ENCODE peak calls at places on chromosomes 7 and 10, in eight cellular contexts. One of them, this sample, is unnamed.

GRCh38 chr7:148334959-148335577 is 255.5 kb upstream of the C7orf33 start:
- DNase-seq in left lung: no peak
- DNase-seq in mammary epithelial cell: peak
- DNase-seq in NB4: no peak
- DNase-seq in GM12865: no peak
- DNase-seq in sigmoid colon: no peak
- DNase-seq in H1: no peak
- DNase-seq in Panc1: no peak
- DNase-seq in this sample: peak

GRCh38 chr10:124449170-124450009 is 445 bp downstream of the NKX1-2 start:
- DNase-seq in left lung: no peak
- DNase-seq in mammary epithelial cell: peak
- DNase-seq in NB4: no peak
- DNase-seq in GM12865: no peak
- DNase-seq in sigmoid colon: no peak
- DNase-seq in H1: no peak
- DNase-seq in Panc1: no peak
- DNase-seq in this sample: no peak

GRCh38 chr7:139680676-139681462 is 96.9 kb downstream of the HIPK2 start:
- DNase-seq in left lung: peak
- DNase-seq in mammary epithelial cell: peak
- DNase-seq in NB4: peak
- DNase-seq in GM12865: peak
- DNase-seq in sigmoid colon: no peak
- DNase-seq in H1: no peak
- DNase-seq in Panc1: peak
- DNase-seq in this sample: peak

GRCh38 chr7:99563650-99564049 is 5.2 kb downstream of the ZNF655 start:
- DNase-seq in left lung: no peak
- DNase-seq in mammary epithelial cell: no peak
- DNase-seq in NB4: no peak
- DNase-seq in GM12865: no peak
- DNase-seq in sigmoid colon: no peak
- DNase-seq in H1: no peak
- DNase-seq in Panc1: no peak
- DNase-seq in this sample: no peak

GRCh38 chr10:29409241-29410051 is 120.6 kb downstream of the LYZL1 start:
- DNase-seq in left lung: peak
- DNase-seq in mammary epithelial cell: peak
- DNase-seq in NB4: peak
- DNase-seq in GM12865: peak
- DNase-seq in sigmoid colon: peak
- DNase-seq in H1: no peak
- DNase-seq in Panc1: peak
- DNase-seq in this sample: no peak

GRCh38 chr7:66198461-66198860 is 6.7 kb upstream of the TPST1 start:
- DNase-seq in left lung: no peak
- DNase-seq in mammary epithelial cell: no peak
- DNase-seq in NB4: no peak
- DNase-seq in GM12865: no peak
- DNase-seq in sigmoid colon: peak
- DNase-seq in H1: no peak
- DNase-seq in Panc1: no peak
- DNase-seq in this sample: no peak

GRCh38 chr7:53984776-53985175 is 557.4 kb upstream of the VSTM2A start:
- DNase-seq in left lung: no peak
- DNase-seq in mammary epithelial cell: peak
- DNase-seq in NB4: no peak
- DNase-seq in GM12865: no peak
- DNase-seq in sigmoid colon: no peak
- DNase-seq in H1: no peak
- DNase-seq in Panc1: no peak
- DNase-seq in this sample: peak

GRCh38 chr7:55155351-55156117 is 136.7 kb downstream of the EGFR start:
- DNase-seq in left lung: no peak
- DNase-seq in mammary epithelial cell: no peak
- DNase-seq in NB4: no peak
- DNase-seq in GM12865: no peak
- DNase-seq in sigmoid colon: no peak
- DNase-seq in H1: no peak
- DNase-seq in Panc1: no peak
- DNase-seq in this sample: no peak

GRCh38 chr7:98394377-98394836 is 6.5 kb downstream of the BAIAP2L1 start:
- DNase-seq in left lung: no peak
- DNase-seq in mammary epithelial cell: peak
- DNase-seq in NB4: no peak
- DNase-seq in GM12865: no peak
- DNase-seq in sigmoid colon: peak
- DNase-seq in H1: no peak
- DNase-seq in Panc1: no peak
- DNase-seq in this sample: no peak

GRCh38 chr7:124033093-124033806 is 383 bp upstream of the TMEM229A start:
- DNase-seq in left lung: peak
- DNase-seq in mammary epithelial cell: no peak
- DNase-seq in NB4: no peak
- DNase-seq in GM12865: no peak
- DNase-seq in sigmoid colon: peak
- DNase-seq in H1: no peak
- DNase-seq in Panc1: no peak
- DNase-seq in this sample: no peak

GRCh38 chr7:90425376-90425775 is 22.1 kb downstream of the CLDN12 start:
- DNase-seq in left lung: no peak
- DNase-seq in mammary epithelial cell: peak
- DNase-seq in NB4: peak
- DNase-seq in GM12865: peak
- DNase-seq in sigmoid colon: no peak
- DNase-seq in H1: no peak
- DNase-seq in Panc1: no peak
- DNase-seq in this sample: no peak

GRCh38 chr10:72812798-72813430 is 80.6 kb upstream of the OIT3 start:
- DNase-seq in left lung: no peak
- DNase-seq in mammary epithelial cell: peak
- DNase-seq in NB4: peak
- DNase-seq in GM12865: no peak
- DNase-seq in sigmoid colon: no peak
- DNase-seq in H1: no peak
- DNase-seq in Panc1: peak
- DNase-seq in this sample: no peak

GRCh38 chr10:86025509-86025908 is 341.1 kb downstream of the GRID1 start:
- DNase-seq in left lung: no peak
- DNase-seq in mammary epithelial cell: no peak
- DNase-seq in NB4: no peak
- DNase-seq in GM12865: no peak
- DNase-seq in sigmoid colon: no peak
- DNase-seq in H1: no peak
- DNase-seq in Panc1: no peak
- DNase-seq in this sample: no peak

GRCh38 chr7:51878869-51879268 is 562.3 kb upstream of the COBL start:
- DNase-seq in left lung: no peak
- DNase-seq in mammary epithelial cell: no peak
- DNase-seq in NB4: no peak
- DNase-seq in GM12865: no peak
- DNase-seq in sigmoid colon: no peak
- DNase-seq in H1: no peak
- DNase-seq in Panc1: no peak
- DNase-seq in this sample: no peak

GRCh38 chr10:57418476-57418875 is 849.2 kb downstream of the IPMK start:
- DNase-seq in left lung: no peak
- DNase-seq in mammary epithelial cell: no peak
- DNase-seq in NB4: no peak
- DNase-seq in GM12865: no peak
- DNase-seq in sigmoid colon: no peak
- DNase-seq in H1: no peak
- DNase-seq in Panc1: no peak
- DNase-seq in this sample: no peak

GRCh38 chr7:6436385-6436685 is 11.4 kb downstream of the DAGLB start:
- DNase-seq in left lung: no peak
- DNase-seq in mammary epithelial cell: no peak
- DNase-seq in NB4: peak
- DNase-seq in GM12865: no peak
- DNase-seq in sigmoid colon: no peak
- DNase-seq in H1: no peak
- DNase-seq in Panc1: no peak
- DNase-seq in this sample: no peak

GRCh38 chr10:8150401-8150905 is 96.0 kb downstream of the GATA3 start:
- DNase-seq in left lung: no peak
- DNase-seq in mammary epithelial cell: no peak
- DNase-seq in NB4: no peak
- DNase-seq in GM12865: no peak
- DNase-seq in sigmoid colon: no peak
- DNase-seq in H1: no peak
- DNase-seq in Panc1: no peak
- DNase-seq in this sample: no peak

GRCh38 chr10:23351914-23352313 is 7.3 kb upstream of the C10orf67 start:
- DNase-seq in left lung: no peak
- DNase-seq in mammary epithelial cell: peak
- DNase-seq in NB4: no peak
- DNase-seq in GM12865: no peak
- DNase-seq in sigmoid colon: no peak
- DNase-seq in H1: no peak
- DNase-seq in Panc1: no peak
- DNase-seq in this sample: no peak

DNA sequence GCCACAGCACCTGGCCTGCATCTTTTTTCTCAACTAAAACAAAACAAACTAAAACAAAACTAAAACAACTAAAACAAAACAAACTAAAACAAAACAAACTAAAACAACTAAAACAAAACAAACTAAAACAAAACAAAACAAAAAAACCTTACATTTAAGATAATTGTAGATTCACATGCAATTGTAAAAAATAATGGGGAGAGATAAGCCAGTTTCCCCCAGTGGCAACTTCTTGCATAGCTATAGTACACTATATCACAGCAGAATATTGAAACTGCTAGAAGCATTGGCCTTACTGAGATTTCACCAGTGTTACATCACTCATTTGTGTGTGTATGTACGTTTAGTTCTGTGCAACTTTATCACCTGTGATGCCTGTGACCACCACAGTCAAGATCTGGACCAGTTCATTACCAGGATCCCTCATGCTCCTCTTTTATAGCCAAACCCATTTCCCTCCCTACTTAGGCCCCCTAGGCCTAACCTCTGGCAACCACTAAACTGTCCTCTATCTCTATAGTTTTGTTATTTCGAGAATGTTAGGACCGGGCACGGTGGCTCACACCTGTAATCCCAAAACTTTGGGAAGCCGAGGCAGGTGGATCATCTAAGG is 9.3 kb downstream of the FXYD4 start:
- DNase-seq in left lung: no peak
- DNase-seq in mammary epithelial cell: no peak
- DNase-seq in NB4: no peak
- DNase-seq in GM12865: no peak
- DNase-seq in sigmoid colon: peak
- DNase-seq in H1: no peak
- DNase-seq in Panc1: no peak
- DNase-seq in this sample: no peak
- TF ChIP-seq CTCF in left lung: no peak
- TF ChIP-seq CTCF in mammary epithelial cell: peak
- TF ChIP-seq CTCF in NB4: peak
- TF ChIP-seq CTCF in GM12865: no peak
- TF ChIP-seq CTCF in sigmoid colon: no peak
- TF ChIP-seq CTCF in H1: no peak
- TF ChIP-seq CTCF in Panc1: no peak
- TF ChIP-seq CTCF in this sample: peak

DNA sequence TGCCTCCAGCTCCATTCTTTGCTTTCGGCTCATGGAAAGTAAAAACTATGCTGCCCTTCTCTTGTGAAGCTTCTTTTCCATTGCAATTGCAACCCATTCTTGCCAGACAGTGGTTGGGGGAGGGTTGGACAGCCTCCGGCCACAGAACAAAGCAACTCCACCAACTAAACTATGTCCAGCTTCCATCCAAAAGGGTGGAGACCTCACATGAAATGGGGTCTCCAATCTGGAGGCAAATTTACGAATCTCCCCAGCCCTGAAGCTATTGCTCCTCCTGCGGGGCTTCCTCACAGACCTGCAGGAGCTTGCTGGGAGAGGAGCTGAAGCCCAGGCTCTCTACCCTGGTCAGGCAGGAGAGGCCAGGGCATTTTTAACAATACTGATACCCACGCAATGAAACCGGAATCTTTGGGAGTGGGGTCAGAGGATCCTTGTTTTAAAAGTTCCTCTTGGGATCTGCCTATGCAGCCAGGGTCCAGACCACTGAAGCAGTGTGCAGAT is 576 bp downstream of the GPNMB start:
- DNase-seq in left lung: no peak
- DNase-seq in mammary epithelial cell: no peak
- DNase-seq in NB4: no peak
- DNase-seq in GM12865: no peak
- DNase-seq in sigmoid colon: no peak
- DNase-seq in H1: no peak
- DNase-seq in Panc1: no peak
- DNase-seq in this sample: no peak
- H3K4me3 ChIP-seq in left lung: peak
- H3K4me3 ChIP-seq in mammary epithelial cell: peak
- H3K4me3 ChIP-seq in NB4: peak
- H3K4me3 ChIP-seq in GM12865: no peak
- H3K4me3 ChIP-seq in sigmoid colon: peak
- H3K4me3 ChIP-seq in H1: peak
- H3K4me3 ChIP-seq in Panc1: no peak
- H3K4me3 ChIP-seq in this sample: peak

GRCh38 chr10:11012880-11013279 is 4.8 kb upstream of the CELF2 start:
- DNase-seq in left lung: no peak
- DNase-seq in mammary epithelial cell: no peak
- DNase-seq in NB4: no peak
- DNase-seq in GM12865: no peak
- DNase-seq in sigmoid colon: no peak
- DNase-seq in H1: no peak
- DNase-seq in Panc1: no peak
- DNase-seq in this sample: no peak

GRCh38 chr10:11016959-11017574 is 605 bp upstream of the CELF2 start:
- DNase-seq in left lung: no peak
- DNase-seq in mammary epithelial cell: no peak
- DNase-seq in NB4: no peak
- DNase-seq in GM12865: peak
- DNase-seq in sigmoid colon: no peak
- DNase-seq in H1: no peak
- DNase-seq in Panc1: no peak
- DNase-seq in this sample: no peak

GRCh38 chr10:11014671-11015141 is 3.0 kb upstream of the CELF2 start:
- DNase-seq in left lung: peak
- DNase-seq in mammary epithelial cell: no peak
- DNase-seq in NB4: no peak
- DNase-seq in GM12865: no peak
- DNase-seq in sigmoid colon: no peak
- DNase-seq in H1: no peak
- DNase-seq in Panc1: no peak
- DNase-seq in this sample: no peak

GRCh38 chr10:11017575-11018425 is at the start of gene CELF2:
- DNase-seq in left lung: peak
- DNase-seq in mammary epithelial cell: no peak
- DNase-seq in NB4: no peak
- DNase-seq in GM12865: peak
- DNase-seq in sigmoid colon: peak
- DNase-seq in H1: peak
- DNase-seq in Panc1: no peak
- DNase-seq in this sample: no peak

GRCh38 chr10:11015371-11015934 is 2.2 kb upstream of the CELF2 start:
- DNase-seq in left lung: no peak
- DNase-seq in mammary epithelial cell: no peak
- DNase-seq in NB4: no peak
- DNase-seq in GM12865: no peak
- DNase-seq in sigmoid colon: no peak
- DNase-seq in H1: no peak
- DNase-seq in Panc1: no peak
- DNase-seq in this sample: no peak
- TF ChIP-seq CTCF in left lung: no peak
- TF ChIP-seq CTCF in mammary epithelial cell: no peak
- TF ChIP-seq CTCF in NB4: no peak
- TF ChIP-seq CTCF in GM12865: no peak
- TF ChIP-seq CTCF in sigmoid colon: no peak
- TF ChIP-seq CTCF in H1: no peak
- TF ChIP-seq CTCF in Panc1: no peak
- TF ChIP-seq CTCF in this sample: no peak

GRCh38 chr10:1962025-1962424 is 224.7 kb upstream of the ADARB2 start:
- DNase-seq in left lung: no peak
- DNase-seq in mammary epithelial cell: no peak
- DNase-seq in NB4: no peak
- DNase-seq in GM12865: no peak
- DNase-seq in sigmoid colon: no peak
- DNase-seq in H1: no peak
- DNase-seq in Panc1: no peak
- DNase-seq in this sample: no peak
- H3K4me3 ChIP-seq in left lung: no peak
- H3K4me3 ChIP-seq in mammary epithelial cell: no peak
- H3K4me3 ChIP-seq in NB4: no peak
- H3K4me3 ChIP-seq in GM12865: no peak
- H3K4me3 ChIP-seq in sigmoid colon: no peak
- H3K4me3 ChIP-seq in H1: no peak
- H3K4me3 ChIP-seq in Panc1: no peak
- H3K4me3 ChIP-seq in this sample: no peak